ENCODE peak calls at places on chromosomes 5 and 9, in eight cellular contexts. W is amygdala; J is SK-MEL-5; Z is colonic mucosa; T is activated T-cell treated with anti-CD3 and anti-CD28 coated beads for 1 hour; E is BJ; Y is LoVo; K is stimulated activated CD4-positive, alpha-beta T cell treated with anti-CD3 and anti-CD28 coated beads, Interleukin-2, amount 100 ng/mL, for 48 hours. R is an unnamed sample.

GRCh38 chr9:125049212-125049611 is 94.1 kb downstream of the SCAI start:
- DNase-seq in W (no peak), J (no peak), Z (no peak), T (no peak), E (no peak), Y (no peak), K (no peak), R (no peak)

GRCh38 chr5:33675958-33676464 is 215.8 kb downstream of the ADAMTS12 start:
- DNase-seq in W (no peak), J (no peak), Z (no peak), T (no peak), E (no peak), Y (no peak), K (no peak), R (no peak)

GRCh38 chr5:180082633-180083420 is 11.3 kb upstream of the RNF130 start:
- DNase-seq in W (no peak), J (no peak), Z (no peak), T (no peak), E (no peak), Y (no peak), K (no peak), R (no peak)

GRCh38 chr5:175558801-175559480 is 80.6 kb downstream of the SFXN1 start:
- DNase-seq in W (no peak), J (no peak), Z (no peak), T (no peak), E (no peak), Y (no peak), K (no peak), R (no peak)

GRCh38 chr5:177434437-177434836 is 8.0 kb downstream of the GRK6 start:
- DNase-seq in W (no peak), J (no peak), Z (no peak), T (no peak), E (no peak), Y (no peak), K (no peak), R (no peak)

GRCh38 chr9:17520264-17521058 is 58.4 kb upstream of the SH3GL2 start:
- DNase-seq in W (no peak), J (peak), Z (no peak), T (no peak), E (no peak), Y (no peak), K (no peak), R (no peak)

GRCh38 chr9:112061152-112061740 is 113.9 kb downstream of the SUSD1 start:
- DNase-seq in W (no peak), J (peak), Z (peak), T (no peak), E (peak), Y (peak), K (no peak), R (peak)

GRCh38 chr5:138459311-138459710 is 6.0 kb upstream of the EGR1 start:
- DNase-seq in W (no peak), J (no peak), Z (peak), T (peak), E (no peak), Y (no peak), K (peak), R (peak)

GRCh38 chr9:90946981-90947380 is 145.4 kb downstream of the SYK start:
- DNase-seq in W (no peak), J (no peak), Z (no peak), T (no peak), E (no peak), Y (no peak), K (no peak), R (no peak)